ENCODE peak calls at places on chromosomes 12 and 14, in six cellular contexts. M is left ventricle myocardium superior; K is CD4-positive, CD25-positive, alpha-beta regulatory T cell; T is NCI-H146; Q is GM06990; J is T-helper 1 cell. Y is an unnamed sample.

GRCh38 chr12:75553865-75554555 is 42.6 kb upstream of the KRR1 start:
- DNase-seq in Q (no peak), K (no peak), T (no peak), M (no peak), J (no peak), Y (no peak)

GRCh38 chr12:531951-532585 is 72.3 kb downstream of the B4GALNT3 start:
- DNase-seq in T (no peak), M (no peak), J (no peak), K (no peak), Q (no peak), Y (no peak)

GRCh38 chr14:52780893-52781292 is 10.5 kb downstream of the GNPNAT1 start:
- DNase-seq in M (no peak), K (no peak), J (no peak), Q (no peak), T (no peak), Y (no peak)

GRCh38 chr14:92058006-92058917 is 18.4 kb upstream of the TRIP11 start:
- DNase-seq in J (no peak), K (no peak), T (peak), M (no peak), Q (no peak), Y (no peak)

GRCh38 chr12:112916270-112916669 is 9.5 kb downstream of the OAS1 start:
- DNase-seq in T (no peak), M (no peak), J (no peak), Q (no peak), K (no peak), Y (peak)

GRCh38 chr12:66776974-66777373 is 98.1 kb upstream of the GRIP1 start:
- DNase-seq in T (no peak), K (peak), J (no peak), M (no peak), Q (peak), Y (no peak)

GRCh38 chr14:86708846-86709339 is 1178.9 kb downstream of the FLRT2 start:
- DNase-seq in T (no peak), M (no peak), Q (no peak), J (no peak), K (no peak), Y (no peak)

GRCh38 chr12:89225401-89225800 is 126.9 kb downstream of the DUSP6 start:
- DNase-seq in Q (peak), J (peak), K (peak), M (no peak), T (no peak), Y (no peak)

GRCh38 chr14:72049462-72049861 is 117.2 kb downstream of the RGS6 start:
- DNase-seq in Q (peak), M (no peak), J (no peak), T (no peak), K (peak), Y (no peak)

GRCh38 chr14:67704484-67705089 is 2.9 kb downstream of the RDH12 start:
- DNase-seq in K (peak), J (peak), T (peak), M (no peak), Q (peak), Y (peak)

GRCh38 chr12:109387425-109388166 is 39.9 kb downstream of the MYO1H start:
- DNase-seq in M (no peak), K (peak), T (peak), Q (no peak), J (no peak), Y (peak)

GRCh38 chr12:55861871-55862270 is 19.1 kb upstream of the MMP19 start:
- DNase-seq in T (no peak), J (no peak), Q (no peak), K (no peak), M (no peak), Y (no peak)

GRCh38 chr12:1760566-1761382 is 59.6 kb upstream of the LRTM2 start:
- DNase-seq in K (no peak), Q (no peak), M (no peak), J (no peak), T (no peak), Y (no peak)

GRCh38 chr12:47071241-47071852 is 8.1 kb upstream of the PCED1B start:
- DNase-seq in Q (no peak), M (no peak), T (peak), J (no peak), K (peak), Y (no peak)

GRCh38 chr12:7869137-7869536 is 3.6 kb downstream of the SLC2A14 start:
- DNase-seq in J (no peak), Q (no peak), M (no peak), K (no peak), T (no peak), Y (no peak)

GRCh38 chr14:100532916-100533630 is 54.1 kb downstream of the BEGAIN start:
- DNase-seq in M (peak), Q (no peak), T (no peak), K (no peak), J (no peak), Y (no peak)

GRCh38 chr14:64685364-64686130 is 18.7 kb upstream of the PLEKHG3 start:
- DNase-seq in T (peak), Q (no peak), K (no peak), J (no peak), M (no peak), Y (no peak)

GRCh38 chr14:72965249-72965648 is 39.0 kb downstream of the DCAF4 start:
- DNase-seq in K (no peak), Q (no peak), T (no peak), M (no peak), J (no peak), Y (no peak)

GRCh38 chr12:91804533-91804932 is 341.1 kb downstream of the BTG1 start:
- DNase-seq in Q (no peak), K (no peak), T (no peak), M (no peak), J (no peak), Y (no peak)

GRCh38 chr12:26091837-26092236 is 33.0 kb downstream of the BHLHE41 start:
- DNase-seq in K (no peak), J (no peak), T (no peak), Q (no peak), M (no peak), Y (no peak)

GRCh38 chr12:82413994-82414393 is 55.7 kb downstream of the METTL25 start:
- DNase-seq in K (no peak), T (no peak), Q (no peak), J (no peak), M (no peak), Y (no peak)

GRCh38 chr12:120249875-120250795 is 15.4 kb downstream of the PXN start:
- DNase-seq in Q (no peak), K (peak), J (peak), T (no peak), M (peak), Y (no peak)

GRCh38 chr14:58272589-58273372 is 25.6 kb upstream of the ARID4A start:
- DNase-seq in J (no peak), Q (no peak), T (no peak), M (no peak), K (no peak), Y (peak)

GRCh38 chr12:11813422-11813813 is 163.9 kb downstream of the ETV6 start:
- DNase-seq in M (no peak), Q (no peak), K (no peak), T (peak), J (no peak), Y (no peak)

GRCh38 chr14:24139272-24139934 is 2.0 kb downstream of the EMC9 start:
- DNase-seq in M (no peak), J (no peak), Q (no peak), T (no peak), K (peak), Y (no peak)

GRCh38 chr12:47870175-47870781 is 34.5 kb downstream of the VDR start:
- DNase-seq in T (peak), Q (no peak), K (no peak), M (peak), J (no peak), Y (no peak)

GRCh38 chr14:64734990-64735389 is 30.8 kb downstream of the PLEKHG3 start:
- DNase-seq in J (no peak), K (no peak), M (no peak), T (no peak), Q (no peak), Y (peak)

GRCh38 chr14:44531648-44532047 is 24.6 kb upstream of the FSCB start:
- DNase-seq in T (no peak), K (no peak), J (no peak), Q (no peak), M (no peak), Y (no peak)

GRCh38 chr14:57189070-57189469 is 79.6 kb downstream of the EXOC5 start:
- DNase-seq in K (no peak), J (no peak), T (peak), Q (no peak), M (no peak), Y (peak)

GRCh38 chr12:124720687-124721500 is 142.8 kb downstream of the SCARB1 start:
- DNase-seq in Q (no peak), K (no peak), T (peak), J (no peak), M (peak), Y (peak)

GRCh38 chr14:81144811-81145598 is 75.8 kb downstream of the GTF2A1 start:
- DNase-seq in J (no peak), Q (no peak), M (no peak), K (no peak), T (no peak), Y (peak)

GRCh38 chr14:99995700-99996356 is 69.4 kb upstream of the EVL start:
- DNase-seq in T (no peak), Q (peak), M (no peak), J (peak), K (peak), Y (peak)

GRCh38 chr12:45863332-45863731 is 127.0 kb downstream of the SCAF11 start:
- DNase-seq in K (no peak), M (no peak), T (no peak), Q (no peak), J (no peak), Y (no peak)

GRCh38 chr14:38022775-38023174 is 184.9 kb upstream of the SSTR1 start:
- DNase-seq in Q (no peak), K (no peak), T (no peak), M (no peak), J (no peak), Y (no peak)

GRCh38 chr14:104981699-104982541 is 3.7 kb upstream of the CLBA1 start:
- DNase-seq in T (no peak), M (no peak), Q (no peak), J (no peak), K (no peak), Y (no peak)

GRCh38 chr12:19437996-19438395 is 1.3 kb upstream of the AEBP2 start:
- DNase-seq in T (no peak), Q (no peak), K (no peak), J (no peak), M (no peak), Y (no peak)

GRCh38 chr14:43165651-43166050 is 1341.4 kb downstream of the FSCB start:
- DNase-seq in K (no peak), M (no peak), J (no peak), T (no peak), Q (no peak), Y (no peak)

GRCh38 chr14:47044841-47045240 is 393.3 kb upstream of the RPL10L start:
- DNase-seq in K (no peak), J (no peak), M (no peak), Q (no peak), T (no peak), Y (peak)

GRCh38 chr12:20476551-20476950 is 108.2 kb downstream of the PDE3A start:
- DNase-seq in M (no peak), T (no peak), K (no peak), Q (no peak), J (no peak), Y (no peak)